ENCODE peak calls at places on chromosomes 6 and 20, in four cellular contexts. L is A549; A is activated naive CD4-positive, alpha-beta T cell; I is amniotic stem cell. D is an unnamed sample.
A peak's percentile ranks its signal among the peaks of the same experiment; 100 is the strongest.

GRCh38 chr6:116327803-116328527 is 42.8 kb upstream of the DSE start:
- DNase-seq in L (no peak), I (no peak), A (no peak), D (no peak)

GRCh38 chr6:628772-629171 is 28.1 kb downstream of the HUS1B start:
- DNase-seq in I (no peak), A (no peak), L (no peak), D (no peak)

GRCh38 chr6:154276810-154277577 is 79.6 kb downstream of the IPCEF1 start:
- DNase-seq in A (no peak), L (peak; percentile 8), I (peak; percentile 25), D (peak; percentile 13)

GRCh38 chr6:80767808-80768207 is 661.3 kb downstream of the BCKDHB start:
- DNase-seq in A (no peak), L (no peak), I (peak; percentile 56), D (peak; percentile 32)

GRCh38 chr6:131161987-131162386 is 26.7 kb downstream of the AKAP7 start:
- DNase-seq in L (no peak), I (no peak), A (no peak), D (no peak)

GRCh38 chr6:137233561-137234504 is 14.6 kb upstream of the IFNGR1 start:
- DNase-seq in A (no peak), L (peak; percentile 49), I (peak; percentile 60), D (no peak)

GRCh38 chr20:50068041-50068651 is 44.8 kb downstream of the UBE2V1 start:
- DNase-seq in L (no peak), A (no peak), I (no peak), D (no peak)

GRCh38 chr20:35826361-35826760 is 54.5 kb downstream of the PHF20 start:
- DNase-seq in I (no peak), A (no peak), L (no peak), D (no peak)

GRCh38 chr20:37202267-37202943 is 23.1 kb upstream of the MROH8 start:
- DNase-seq in L (peak; percentile 70), A (no peak), I (peak; percentile 93), D (peak; percentile 61)

GRCh38 chr6:7213416-7213815 is 99.6 kb downstream of the SSR1 start:
- DNase-seq in L (no peak), I (no peak), A (no peak), D (no peak)

GRCh38 chr6:80170433-80170832 is 64.0 kb downstream of the BCKDHB start:
- DNase-seq in L (no peak), I (no peak), A (no peak), D (no peak)

GRCh38 chr6:118660218-118660569 is 8.8 kb upstream of the CEP85L start:
- DNase-seq in L (no peak), A (peak; percentile 28), I (no peak), D (no peak)

GRCh38 chr6:112086744-112087135 is 542 bp downstream of the TUBE1 start:
- DNase-seq in L (peak; percentile 53), A (no peak), I (peak; percentile 2), D (peak; percentile 24)

GRCh38 chr6:91816335-91816734 is 1229.5 kb upstream of the MAP3K7 start:
- DNase-seq in I (no peak), L (no peak), A (no peak), D (no peak)

GRCh38 chr6:41602422-41602743 is 35.9 kb upstream of the MDFI start:
- DNase-seq in A (no peak), L (no peak), I (no peak), D (no peak)

GRCh38 chr20:14817121-14817520 is 479.7 kb upstream of the FLRT3 start:
- DNase-seq in A (no peak), I (no peak), L (no peak), D (no peak)

D was measured in NCI-H460.